ENCODE peak calls at places on chromosome 15, in four cellular contexts. U is T-helper 2 cell, M is GM04503, D is NCI-H1105 treated with DMSO at 0.1 percent for 48 hours. E is an unnamed sample.

GRCh38 chr15:98648654-98649537 is 557 bp downstream of the IGF1R start:
- DNase-seq in U (peak; percentile 49), D (no peak), M (no peak), E (no peak)

GRCh38 chr15:29568840-29569532 is 253.3 kb downstream of the TJP1 start:
- DNase-seq in U (no peak), M (no peak), D (peak; percentile 55), E (no peak)

GRCh38 chr15:39331584-39331983 is 249.3 kb upstream of the THBS1 start:
- DNase-seq in U (no peak), M (no peak), D (no peak), E (no peak)

GRCh38 chr15:85515212-85515611 is 134.8 kb downstream of the AKAP13 start:
- DNase-seq in D (no peak), M (no peak), U (no peak), E (no peak)

GRCh38 chr15:68674975-68675374 is 96.2 kb downstream of the CORO2B start:
- DNase-seq in D (no peak), M (no peak), U (no peak), E (no peak)

GRCh38 chr15:28094732-28095521 is 4.2 kb downstream of the OCA2 start:
- DNase-seq in D (no peak), U (peak; percentile 34), M (no peak), E (no peak)

GRCh38 chr15:64211696-64212095 is 48.9 kb upstream of the PPIB start:
- DNase-seq in D (no peak), U (peak; percentile 69), M (no peak), E (no peak)

GRCh38 chr15:38147246-38147645 is 105.4 kb upstream of the SPRED1 start:
- DNase-seq in U (no peak), D (no peak), M (no peak), E (no peak)

GRCh38 chr15:34038404-34039179 is 412 bp downstream of the AVEN start:
- DNase-seq in D (peak; percentile 52), M (no peak), U (peak; percentile 91), E (peak; percentile 62)

E was measured in stimulated activated effector memory CD8-positive, alpha-beta T cell treated with anti-CD3 and anti-CD28 coated beads, Interleukin-12 subunit alpha, Interleukin-12 subunit beta, amount 100 ng/mL, for 72 hours.